ENCODE peak calls at places on chromosomes 6 and 20, in five cellular contexts. A, E, X, T and N are unnamed samples.

GRCh38 chr6:46549155-46549554 is 57.9 kb upstream of the RCAN2 start:
- DNase-seq in T (no peak), E (no peak), X (no peak), A (no peak), N (no peak)

GRCh38 chr6:53134601-53135235 is 13.9 kb downstream of the GCM1 start:
- DNase-seq in A (no peak), E (no peak), T (no peak), X (no peak), N (no peak)

GRCh38 chr20:54176610-54177009 is 2.8 kb upstream of the CYP24A1 start:
- DNase-seq in E (no peak), T (no peak), A (no peak), X (no peak), N (peak; percentile 17)

GRCh38 chr6:29553268-29554057 is 6.1 kb downstream of the UBD start:
- DNase-seq in E (no peak), A (peak; percentile 89), X (no peak), T (no peak), N (no peak)

GRCh38 chr6:169106176-169106575 is 147.5 kb downstream of the THBS2 start:
- DNase-seq in T (peak; percentile 58), X (no peak), E (no peak), A (no peak), N (no peak)

GRCh38 chr20:56460459-56460858 is 8.0 kb upstream of the RTF2 start:
- DNase-seq in A (no peak), E (peak; percentile 37), X (no peak), T (no peak), N (no peak)

GRCh38 chr6:40755046-40755681 is 168.0 kb upstream of the LRFN2 start:
- DNase-seq in T (no peak), X (no peak), A (no peak), E (no peak), N (no peak)

GRCh38 chr20:60010689-60011417 is 52.6 kb downstream of the CDH26 start:
- DNase-seq in T (no peak), A (no peak), X (no peak), E (no peak), N (peak; percentile 86)

GRCh38 chr20:3811421-3812258 is 8.7 kb upstream of the AP5S1 start:
- DNase-seq in A (peak; percentile 100), E (peak; percentile 79), T (peak; percentile 100), X (peak; percentile 99), N (peak; percentile 97)

GRCh38 chr6:124203812-124204167 is 400.1 kb downstream of the NKAIN2 start:
- DNase-seq in X (no peak), T (no peak), E (no peak), A (no peak), N (no peak)

GRCh38 chr6:165220030-165220429 is 89.4 kb downstream of the C6orf118 start:
- DNase-seq in T (no peak), A (no peak), X (no peak), E (no peak), N (peak; percentile 70)

GRCh38 chr6:38509713-38510112 is 130.0 kb downstream of the BTBD9 start:
- DNase-seq in A (no peak), X (no peak), E (no peak), T (peak; percentile 88), N (no peak)

GRCh38 chr20:409697-410559 is 1.8 kb downstream of the RBCK1 start:
- DNase-seq in A (no peak), X (no peak), E (no peak), T (no peak), N (no peak)

GRCh38 chr20:59948828-59949720 is 8.9 kb downstream of the FAM217B start:
- DNase-seq in X (no peak), T (peak; percentile 51), E (no peak), A (no peak), N (peak; percentile 86)

DNA sequence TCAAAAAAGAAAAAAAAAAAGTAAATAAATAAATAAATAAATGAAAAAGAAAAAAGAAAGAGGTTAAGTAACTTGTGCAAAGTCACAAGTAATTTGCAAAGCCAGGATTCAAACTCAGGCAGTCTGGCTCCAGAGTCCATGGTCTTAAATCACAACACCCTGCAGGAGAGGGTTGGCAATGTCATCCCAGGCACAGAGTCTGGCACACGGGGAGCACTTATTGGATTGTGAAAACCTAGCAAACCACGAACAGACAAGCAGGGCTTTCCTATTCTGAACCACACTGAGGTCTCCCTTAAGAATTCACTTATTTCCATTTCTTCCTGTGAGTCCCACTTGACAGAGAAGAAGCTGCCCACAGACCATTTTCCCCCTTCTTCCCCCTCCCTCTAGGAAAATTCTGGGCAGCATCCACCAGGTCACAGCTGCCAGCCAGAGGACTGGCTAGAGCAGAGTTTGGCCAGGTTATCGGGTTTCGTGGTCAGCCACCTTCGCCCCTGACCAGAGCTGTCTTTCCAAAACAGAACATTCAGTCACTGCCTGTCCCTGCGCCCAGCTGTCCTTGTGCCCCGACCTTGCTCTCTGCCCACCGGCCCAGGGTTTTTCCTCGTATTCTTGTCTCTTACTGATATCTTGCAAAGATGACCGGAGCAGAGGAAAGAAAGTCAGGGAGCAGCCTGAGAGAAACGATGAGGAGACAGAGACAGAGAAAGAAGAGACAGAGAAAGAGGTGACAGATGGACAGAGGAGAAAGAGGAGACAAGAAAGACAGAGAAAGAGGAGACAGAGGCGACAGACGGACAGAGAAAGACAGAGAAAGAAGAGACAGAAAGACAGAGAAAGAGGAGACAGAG is 106.4 kb upstream of the PTPN1 start:
- DNase-seq in X (no peak), E (no peak), A (peak; percentile 64), T (no peak), N (no peak)
- H3K9me3 ChIP-seq in X (no peaks in the 10 kb centered on the region), E (no peaks in the 10 kb centered on the region), A (no peaks in the 10 kb centered on the region), T (no peaks in the 10 kb centered on the region), N (no peaks in the 10 kb centered on the region)

GRCh38 chr6:166540631-166541331 is 45.7 kb downstream of the RAMACL start:
- DNase-seq in E (peak; percentile 15), A (no peak), T (peak; percentile 76), X (no peak), N (no peak)
- H3K27ac ChIP-seq in E (peak overlapping the region; percentile 45), A (peak overlapping the region; percentile 74), T (peak overlapping the region; percentile 51), X (peak overlapping the region; percentile 37), N (no peak overlapping the region)

DNA sequence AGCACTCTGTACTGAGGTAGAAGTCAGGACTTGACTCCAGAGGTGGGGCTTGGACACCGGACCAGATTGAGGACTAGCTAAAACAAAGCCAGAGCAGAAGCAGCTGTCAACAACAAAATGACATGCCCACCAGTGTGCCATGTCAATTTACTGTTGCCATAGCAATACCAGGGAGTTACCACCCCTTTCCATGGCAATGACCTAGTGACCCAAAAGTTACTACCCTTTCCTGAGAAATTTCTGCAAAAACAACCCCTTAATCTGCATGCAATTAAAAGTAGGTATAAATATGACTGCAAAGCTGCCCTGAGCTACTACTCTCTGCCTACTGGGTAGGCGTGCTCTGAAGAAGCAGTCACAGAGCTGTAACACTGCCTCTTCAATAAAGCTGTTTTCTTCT is 21.0 kb downstream of the MAP3K5 start:
- DNase-seq in E (no peak), T (no peak), A (no peak), X (no peak), N (no peak)
- H3K4me1 ChIP-seq in E (peaks cover 11% of the 10 kb centered on the region), T (peaks cover 6% of the 10 kb centered on the region), A (peaks cover 7% of the 10 kb centered on the region), X (peaks cover 10% of the 10 kb centered on the region), N (no peaks in the 10 kb centered on the region)

DNA sequence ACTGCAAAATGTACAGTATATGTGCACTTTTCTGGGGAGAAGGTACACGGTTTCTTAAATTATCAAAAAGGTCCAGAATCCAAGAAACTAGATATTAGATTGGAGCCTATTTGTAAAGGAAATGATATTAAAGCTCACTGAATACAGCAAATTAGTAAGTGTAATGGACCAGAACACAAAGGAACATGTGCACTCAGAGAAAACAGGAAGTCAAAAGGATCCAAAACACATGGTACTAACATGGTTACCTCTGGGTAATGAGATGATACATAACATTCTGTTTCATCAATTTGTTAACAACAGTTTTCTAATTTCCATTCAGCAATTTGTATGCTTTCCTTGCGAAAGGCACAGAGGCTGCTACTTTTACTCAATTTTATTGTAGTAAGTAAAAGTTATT is 18.7 kb downstream of the ZNF322 start:
- DNase-seq in A (no peak), T (no peak), X (no peak), E (no peak), N (no peak)
- H3K9me3 ChIP-seq in A (no peaks in the 10 kb centered on the region), T (peaks cover 33% of the 10 kb centered on the region), X (peaks cover 25% of the 10 kb centered on the region), E (peaks cover 8% of the 10 kb centered on the region), N (peaks cover 37% of the 10 kb centered on the region)

GRCh38 chr6:31493875-31494694 is 3.9 kb upstream of the MICB start:
- DNase-seq in E (peak; percentile 62), A (peak; percentile 94), T (peak; percentile 84), X (peak; percentile 70), N (peak; percentile 84)

GRCh38 chr6:31497595-31498476 is at the start of gene MICB:
- DNase-seq in E (peak; percentile 69), X (peak; percentile 45), T (peak; percentile 74), A (peak; percentile 91), N (no peak)

GRCh38 chr6:31490115-31490873 is 7.7 kb upstream of the MICB start:
- DNase-seq in A (no peak), T (no peak), X (no peak), E (no peak), N (no peak)

GRCh38 chr6:31498748-31499147 is 803 bp downstream of the MICB start:
- DNase-seq in A (no peak), X (no peak), T (no peak), E (no peak), N (no peak)

DNA sequence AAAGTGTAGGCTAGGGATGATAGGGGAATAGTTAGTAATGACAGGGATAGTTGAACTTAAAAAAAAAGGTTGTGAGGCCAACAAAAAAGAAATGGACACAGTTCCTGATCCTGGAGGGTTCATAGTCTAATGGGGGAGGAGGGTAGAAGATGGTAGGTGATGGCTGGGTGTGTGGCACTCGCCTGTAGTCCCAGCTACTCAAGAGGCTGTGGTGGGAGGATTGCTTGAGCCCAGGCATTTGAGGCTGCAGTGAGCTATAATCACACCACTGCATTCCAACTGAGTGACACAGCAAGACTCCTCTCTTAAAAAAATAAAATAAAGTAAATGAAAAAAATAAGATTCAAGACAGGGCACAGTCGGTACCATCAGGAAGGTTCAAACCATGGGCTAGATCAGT is 2.4 kb upstream of the MICB start:
- DNase-seq in E (no peak), A (no peak), T (peak; percentile 81), X (no peak), N (no peak)
- H3K27ac ChIP-seq in E (no peak overlapping the region), A (no peak overlapping the region), T (peak overlapping the region; percentile 87), X (no peak overlapping the region), N (no peak overlapping the region)

GRCh38 chr6:113364781-113365545 is 492.2 kb upstream of the MARCKS start:
- DNase-seq in A (no peak), X (no peak), T (peak; percentile 38), E (no peak), N (no peak)
- H3K4me1 ChIP-seq in A (no peaks in the 10 kb centered on the region), X (peaks cover 17% of the 10 kb centered on the region), T (peaks cover 36% of the 10 kb centered on the region), E (no peaks in the 10 kb centered on the region), N (peaks cover 41% of the 10 kb centered on the region)

DNA sequence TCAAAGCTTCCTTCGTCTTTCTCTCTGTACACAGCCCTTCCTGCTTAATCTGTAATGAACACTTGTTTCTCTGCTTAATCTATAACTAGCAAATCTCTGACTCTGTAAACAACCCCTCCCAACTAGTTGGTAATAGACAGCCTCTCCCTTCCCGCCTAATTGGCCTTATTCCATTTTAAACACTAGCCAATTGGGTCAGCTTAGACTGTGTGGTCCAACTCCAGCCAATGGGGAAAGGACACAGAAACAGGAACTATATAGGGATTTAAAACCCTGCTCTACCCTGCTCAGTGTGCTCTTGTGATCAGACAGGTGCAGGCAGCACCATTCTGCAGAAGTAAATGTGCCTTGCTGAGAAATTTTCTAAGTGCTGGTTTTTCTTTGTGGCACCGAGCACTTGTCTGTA is 18.5 kb downstream of the CHD6 start:
- DNase-seq in T (no peak), E (no peak), X (no peak), A (no peak), N (no peak)
- H3K9me3 ChIP-seq in T (peaks cover 26% of the 10 kb centered on the region), E (peaks cover 22% of the 10 kb centered on the region), X (peaks cover 47% of the 10 kb centered on the region), A (no peaks in the 10 kb centered on the region), N (peaks cover 35% of the 10 kb centered on the region)